ENCODE peak calls at places on chromosomes 3 and 15, in nine cellular contexts. S is stomach, O is HepG2, J is body of pancreas, L is uterus, I is A549, X is right lobe of liver, K is IMR-90, C is suprapubic skin. M is an unnamed sample.
A peak's percentile ranks its signal among the peaks of the same experiment; 100 is the strongest.

GRCh38 chr15:51737538-51738305 is at the start of gene LYSMD2:
- DNase-seq in S (peak; percentile 78), K (peak; percentile 36), I (peak; percentile 54), L (peak; percentile 81), X (peak; percentile 87), J (peak; percentile 75), C (peak; percentile 82), O (no peak), M (no peak)

GRCh38 chr15:101250331-101250730 is 1.5 kb downstream of the CHSY1 start:
- DNase-seq in X (no peak), C (no peak), K (peak; percentile 78), I (no peak), S (no peak), L (no peak), O (no peak), J (no peak), M (no peak)

GRCh38 chr15:48400086-48400485 is 68.9 kb downstream of the DUT start:
- DNase-seq in X (no peak), K (peak; percentile 47), L (no peak), C (no peak), I (no peak), O (no peak), J (no peak), S (no peak), M (no peak)

GRCh38 chr15:63288778-63289378 is 11.5 kb downstream of the APH1B start:
- DNase-seq in O (peak; percentile 52), K (peak; percentile 69), I (peak; percentile 63), S (no peak), C (no peak), L (no peak), J (no peak), X (no peak), M (no peak)

GRCh38 chr3:12662593-12663310 is 1.2 kb downstream of the RAF1 start:
- DNase-seq in L (no peak), I (peak; percentile 19), O (no peak), S (peak; percentile 48), C (no peak), K (peak; percentile 55), J (peak; percentile 37), X (peak; percentile 68), M (no peak)

GRCh38 chr3:29486087-29486486 is 205.2 kb downstream of the RBMS3 start:
- DNase-seq in S (no peak), O (no peak), C (no peak), X (no peak), L (no peak), I (peak; percentile 87), K (peak; percentile 77), J (no peak), M (no peak)

GRCh38 chr15:67512933-67513714 is 7.8 kb upstream of the C15orf61 start:
- DNase-seq in S (no peak), J (no peak), O (no peak), L (no peak), X (no peak), C (no peak), K (no peak), I (no peak), M (no peak)

GRCh38 chr3:16319723-16320122 is 54.7 kb downstream of the OXNAD1 start:
- DNase-seq in S (no peak), O (no peak), X (no peak), I (no peak), C (no peak), K (no peak), L (no peak), J (no peak), M (no peak)

GRCh38 chr15:101046826-101047225 is 127.7 kb downstream of the LRRK1 start:
- DNase-seq in L (peak; percentile 17), S (no peak), K (no peak), C (peak; percentile 50), X (no peak), O (no peak), I (no peak), J (no peak), M (no peak)

GRCh38 chr3:47857151-47857550 is 54.2 kb downstream of the DHX30 start:
- DNase-seq in X (no peak), C (no peak), L (no peak), I (no peak), K (no peak), J (no peak), O (no peak), S (no peak), M (no peak)

GRCh38 chr15:97972366-97972765 is 11.9 kb downstream of the ARRDC4 start:
- DNase-seq in K (no peak), L (no peak), O (no peak), C (no peak), I (no peak), J (no peak), X (no peak), S (no peak), M (no peak)

GRCh38 chr3:53721187-53721946 is 124.9 kb downstream of the CHDH start:
- DNase-seq in I (no peak), L (no peak), K (peak; percentile 5), J (no peak), X (no peak), S (no peak), O (no peak), C (no peak), M (no peak)

GRCh38 chr3:133836497-133837158 is 31.0 kb downstream of the SRPRB start:
- DNase-seq in S (no peak), K (no peak), X (no peak), J (no peak), O (no peak), L (no peak), C (no peak), I (no peak), M (no peak)

GRCh38 chr3:123799544-123800351 is 84.4 kb downstream of the MYLK start:
- DNase-seq in L (no peak), O (peak; percentile 89), J (no peak), I (peak; percentile 18), K (peak; percentile 56), C (no peak), X (peak; percentile 81), S (no peak), M (no peak)

GRCh38 chr15:100114100-100114499 is 227.7 kb downstream of the ADAMTS17 start:
- DNase-seq in X (peak; percentile 26), S (no peak), I (no peak), J (peak; percentile 66), C (no peak), K (peak; percentile 92), L (peak; percentile 76), O (no peak), M (no peak)

GRCh38 chr15:90101130-90101968 is 919 bp downstream of the IDH2 start:
- DNase-seq in L (peak; percentile 44), K (no peak), C (no peak), O (no peak), X (peak; percentile 87), I (no peak), J (peak; percentile 71), S (peak; percentile 55), M (no peak)

GRCh38 chr3:129608936-129609590 is 2.6 kb upstream of the PLXND1 start:
- DNase-seq in K (no peak), I (no peak), S (no peak), C (no peak), J (no peak), X (no peak), O (no peak), L (no peak), M (no peak)
- H3K27ac ChIP-seq in K (no peak overlapping the region), I (peak overlapping the region; percentile 11), S (peak overlapping the region; percentile 86), C (no peak overlapping the region), J (no peak overlapping the region), X (no peak overlapping the region), O (no peak overlapping the region), L (peak overlapping the region; percentile 97), M (peak overlapping the region; percentile 92)

GRCh38 chr15:69158843-69159240 is 1.6 kb upstream of the GLCE start:
- DNase-seq in C (no peak), I (no peak), O (no peak), S (no peak), L (no peak), J (no peak), X (no peak), K (no peak), M (no peak)

GRCh38 chr15:69159805-69160140 is 662 bp upstream of the GLCE start:
- DNase-seq in C (no peak), K (no peak), S (no peak), X (no peak), L (no peak), J (no peak), O (no peak), I (no peak), M (no peak)

GRCh38 chr15:69161878-69162213 is 1.4 kb downstream of the GLCE start:
- DNase-seq in O (no peak), C (no peak), X (no peak), L (no peak), S (no peak), K (peak; percentile 4), J (no peak), I (no peak), M (no peak)

GRCh38 chr15:69160976-69161877 is 792 bp downstream of the GLCE start:
- DNase-seq in O (peak; percentile 30), S (peak; percentile 29), K (peak; percentile 16), I (peak; percentile 48), J (peak; percentile 39), C (peak; percentile 79), L (peak; percentile 26), X (peak; percentile 69), M (no peak)

GRCh38 chr15:69160141-69160975 is at the start of gene GLCE:
- DNase-seq in C (peak; percentile 96), I (peak; percentile 97), X (peak; percentile 98), L (peak; percentile 93), K (peak; percentile 95), J (peak; percentile 98), O (peak; percentile 90), S (peak; percentile 97), M (peak; percentile 58)
- TF ChIP-seq POLR2A in C (peak; percentile 5), I (peak; percentile 96), X (peak; percentile 97), L (peak; percentile 88), K (peak; percentile 92), J (peak; percentile 97), O (peak; percentile 93), S (no peak), M (peak; percentile 93)

GRCh38 chr3:122186372-122186771 is 2.9 kb downstream of the CASR start:
- DNase-seq in L (no peak), S (no peak), X (no peak), K (no peak), C (no peak), O (no peak), J (peak; percentile 35), I (no peak), M (no peak)
- H3K27ac ChIP-seq in L (no peak overlapping the region), S (no peak overlapping the region), X (no peak overlapping the region), K (no peak overlapping the region), C (no peak overlapping the region), O (no peak overlapping the region), J (peak overlapping the region; percentile 69), I (no peak overlapping the region), M (no peak overlapping the region)

DNA sequence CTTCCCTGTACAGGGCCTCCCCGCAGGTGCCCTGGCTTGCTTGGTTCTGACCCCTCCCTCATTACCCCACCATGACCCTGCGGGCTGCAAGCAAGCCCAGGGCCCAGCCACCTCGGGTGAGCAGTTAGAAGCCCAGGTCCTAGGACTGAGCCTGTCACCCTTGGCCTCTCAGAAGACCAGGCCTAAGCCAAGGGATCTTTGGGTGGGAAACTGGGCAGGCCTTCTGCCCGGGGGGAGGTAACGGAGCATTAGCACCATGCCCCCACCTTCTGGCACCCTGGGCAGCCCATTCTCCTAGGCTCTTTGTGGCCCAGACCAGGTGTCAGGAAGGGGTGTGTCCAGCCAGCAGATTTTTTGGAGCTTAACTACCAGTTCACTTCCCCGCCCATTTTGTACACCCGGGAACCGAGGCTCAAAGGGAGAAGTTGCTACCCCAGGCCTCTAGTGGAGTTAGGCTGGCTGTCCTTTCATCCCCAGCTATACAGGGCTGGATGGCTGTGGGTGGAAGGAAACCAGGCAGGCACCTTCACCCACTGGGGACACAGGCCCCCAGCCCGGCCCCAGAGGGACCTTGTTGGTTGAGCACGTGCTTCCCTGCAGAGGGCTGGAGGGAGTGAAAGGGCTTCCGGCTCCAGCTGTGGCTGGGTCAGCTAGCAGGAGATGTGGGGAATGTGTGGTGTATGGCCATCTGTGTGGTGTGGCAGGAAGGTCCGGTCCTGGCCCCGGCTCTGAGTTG is 1.4 kb downstream of the CSK start:
- DNase-seq in S (no peak), O (no peak), K (peak; percentile 36), X (peak; percentile 70), L (no peak), C (no peak), J (no peak), I (no peak), M (no peak)
- TF ChIP-seq POLR2A in S (no peak), O (no peak), K (no peak), X (no peak), L (no peak), C (no peak), J (no peak), I (no peak), M (no peak)

M was measured in esophagus squamous epithelium.